ENCODE peak calls at places on chromosomes 6 and 20, in eight cellular contexts. J is GM23338, W is transverse colon, D is HL-60, O is esophagus muscularis mucosa, C is endothelial cell of umbilical vein, Q is HCT116, E is sigmoid colon. H is an unnamed sample.

GRCh38 chr20:53706511-53707031 is 112.9 kb upstream of the ZNF217 start:
- DNase-seq in D (peak; percentile 30), C (no peak), E (no peak), Q (no peak), W (no peak), O (no peak), J (no peak), H (no peak)

GRCh38 chr6:47464052-47464451 is 13.5 kb upstream of the CD2AP start:
- DNase-seq in D (no peak), E (no peak), C (no peak), J (no peak), W (no peak), Q (no peak), O (no peak), H (no peak)

GRCh38 chr20:1171461-1172093 is 13.2 kb downstream of the TMEM74B start:
- DNase-seq in J (peak; percentile 76), E (no peak), W (no peak), C (peak; percentile 26), Q (no peak), O (no peak), D (peak; percentile 13), H (no peak)

GRCh38 chr6:78308025-78308424 is 559.3 kb upstream of the IRAK1BP1 start:
- DNase-seq in O (no peak), C (no peak), J (peak; percentile 53), E (no peak), W (no peak), D (no peak), Q (peak; percentile 41), H (no peak)

GRCh38 chr6:14896475-14896874 is 349.4 kb upstream of the JARID2 start:
- DNase-seq in C (no peak), J (no peak), E (no peak), O (no peak), W (no peak), Q (no peak), D (no peak), H (no peak)

GRCh38 chr20:37622728-37623127 is 71.1 kb upstream of the CTNNBL1 start:
- DNase-seq in J (peak; percentile 46), W (no peak), D (no peak), O (no peak), E (no peak), Q (no peak), C (no peak), H (no peak)

GRCh38 chr6:33123732-33124524 is 48.1 kb downstream of the HLA-DPB1 start:
- DNase-seq in J (peak; percentile 89), E (no peak), C (no peak), Q (peak; percentile 77), D (peak; percentile 54), O (no peak), W (no peak), H (peak; percentile 42)

GRCh38 chr6:5851261-5851757 is 155.4 kb downstream of the NRN1 start:
- DNase-seq in E (no peak), J (peak; percentile 91), Q (no peak), C (peak; percentile 19), D (no peak), O (no peak), W (peak; percentile 66), H (no peak)

GRCh38 chr6:156752666-156753301 is 24.4 kb upstream of the ARID1B start:
- DNase-seq in W (peak; percentile 37), E (no peak), D (no peak), Q (no peak), J (peak; percentile 63), C (no peak), O (no peak), H (no peak)

GRCh38 chr6:5995705-5996686 is 10.7 kb downstream of the NRN1 start:
- DNase-seq in O (peak; percentile 92), W (peak; percentile 54), D (peak; percentile 26), C (peak; percentile 79), E (peak; percentile 73), Q (no peak), J (peak; percentile 92), H (peak; percentile 88)

GRCh38 chr20:40563296-40563950 is 125.6 kb downstream of the MAFB start:
- DNase-seq in J (no peak), Q (peak; percentile 60), W (peak; percentile 93), E (no peak), C (peak; percentile 35), D (no peak), O (no peak), H (no peak)

GRCh38 chr20:58710481-58711265 is 18.1 kb downstream of the NPEPL1 start:
- DNase-seq in J (no peak), Q (no peak), O (peak; percentile 72), D (no peak), W (peak; percentile 3), C (no peak), E (peak; percentile 53), H (peak; percentile 14)

GRCh38 chr6:137487947-137488735 is 6.1 kb downstream of the OLIG3 start:
- DNase-seq in C (no peak), W (no peak), O (peak; percentile 80), J (peak; percentile 67), D (no peak), E (no peak), Q (no peak), H (peak; percentile 27)

GRCh38 chr6:38973178-38974057 is 75.2 kb upstream of the GLP1R start:
- DNase-seq in E (no peak), D (peak; percentile 44), W (no peak), O (no peak), Q (peak; percentile 72), C (peak; percentile 76), J (peak; percentile 77), H (peak; percentile 64)

GRCh38 chr20:12252793-12253192 is 335.1 kb downstream of the BTBD3 start:
- DNase-seq in E (no peak), O (peak; percentile 66), W (no peak), Q (no peak), C (no peak), J (peak; percentile 77), D (no peak), H (no peak)

GRCh38 chr6:127518212-127518709 is 874 bp downstream of the MTCL3 start:
- DNase-seq in O (no peak), C (no peak), W (no peak), Q (no peak), E (no peak), J (peak; percentile 62), D (no peak), H (peak; percentile 39)

GRCh38 chr20:62782893-62783278 is 13.4 kb upstream of the MRGBP start:
- DNase-seq in C (no peak), E (no peak), J (no peak), W (no peak), O (no peak), Q (no peak), D (no peak), H (no peak)

GRCh38 chr6:27126815-27127537 is 120.5 kb upstream of the PRSS16 start:
- DNase-seq in J (peak; percentile 93), Q (peak; percentile 85), W (peak; percentile 93), D (peak; percentile 92), E (peak; percentile 95), O (peak; percentile 96), C (peak; percentile 92), H (peak; percentile 70)

GRCh38 chr6:64034840-64035656 is 399.4 kb downstream of the PHF3 start:
- DNase-seq in W (no peak), C (no peak), O (no peak), J (no peak), D (no peak), Q (no peak), E (no peak), H (no peak)

GRCh38 chr20:21396045-21396893 is 1.1 kb downstream of the NKX2-4 start:
- DNase-seq in O (no peak), W (no peak), J (peak; percentile 66), D (no peak), Q (no peak), C (peak; percentile 32), E (no peak), H (peak; percentile 68)

GRCh38 chr6:84847349-84848160 is 83.2 kb upstream of the TBX18 start:
- DNase-seq in O (no peak), J (no peak), C (peak; percentile 35), Q (no peak), W (no peak), D (no peak), E (no peak), H (no peak)

GRCh38 chr6:6631526-6632276 is 43.2 kb downstream of the LY86 start:
- DNase-seq in O (no peak), Q (no peak), D (peak; percentile 60), E (no peak), J (no peak), W (no peak), C (no peak), H (no peak)

GRCh38 chr6:108200631-108201030 is 34.8 kb downstream of the NR2E1 start:
- DNase-seq in O (no peak), Q (peak; percentile 3), W (no peak), C (no peak), D (no peak), J (no peak), E (no peak), H (no peak)

GRCh38 chr20:45828589-45828988 is 1.5 kb upstream of the TNNC2 start:
- DNase-seq in C (no peak), W (no peak), O (no peak), J (no peak), D (no peak), Q (no peak), E (no peak), H (no peak)

GRCh38 chr6:11653028-11653583 is 115.6 kb downstream of the TMEM170B start:
- DNase-seq in D (no peak), J (peak; percentile 8), E (no peak), Q (no peak), O (no peak), C (peak; percentile 97), W (no peak), H (no peak)
- TF ChIP-seq POLR2AphosphoS5 in D (no peak), J (no peak), E (no peak), Q (no peak), O (no peak), C (peak; percentile 88), W (no peak), H (no peak)

GRCh38 chr6:390914-391558 is 516 bp upstream of the IRF4 start:
- DNase-seq in C (no peak), E (no peak), O (no peak), D (no peak), Q (no peak), W (no peak), J (peak; percentile 77), H (no peak)
- TF ChIP-seq POLR2AphosphoS5 in C (no peak), E (no peak), O (no peak), D (no peak), Q (no peak), W (no peak), J (no peak), H (no peak)

GRCh38 chr6:145629478-145629877 is 105.8 kb downstream of the EPM2A start:
- DNase-seq in W (no peak), J (no peak), O (no peak), E (no peak), D (no peak), C (no peak), Q (no peak), H (no peak)
- TF ChIP-seq POLR2AphosphoS5 in W (no peak), J (no peak), O (no peak), E (no peak), D (no peak), C (no peak), Q (no peak), H (no peak)

DNA sequence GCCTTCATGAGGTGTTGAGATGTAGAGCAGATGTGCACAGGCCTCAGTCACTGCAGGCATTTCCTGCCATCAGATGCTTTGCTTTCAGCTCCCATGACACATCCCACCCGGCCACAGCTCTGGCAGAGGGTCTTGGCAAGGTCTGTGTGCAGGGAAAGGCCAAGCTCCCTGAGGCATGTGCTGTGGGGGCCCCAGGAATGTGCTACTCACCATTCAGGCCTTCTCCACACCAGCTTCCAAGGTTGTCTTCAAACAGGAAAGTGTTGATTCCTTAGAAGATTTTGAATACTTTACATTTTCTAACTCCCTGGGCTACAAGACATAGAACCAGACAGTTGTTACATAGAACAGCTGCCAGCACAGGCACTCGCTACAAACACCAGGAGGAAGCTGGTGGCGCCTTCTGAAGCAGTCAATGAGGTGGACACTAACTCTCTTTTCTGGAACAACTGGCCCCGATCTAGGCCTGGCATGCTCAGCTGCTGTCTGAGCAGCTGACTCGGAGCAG is 27.8 kb downstream of the CASS4 start:
- DNase-seq in O (no peak), Q (no peak), D (peak; percentile 42), E (peak; percentile 90), J (no peak), W (peak; percentile 48), C (peak; percentile 23), H (no peak)
- TF ChIP-seq POLR2AphosphoS5 in O (peak; percentile 31), Q (no peak), D (no peak), E (no peak), J (no peak), W (no peak), C (no peak), H (peak; percentile 32)

H was measured in SK-N-SH.